ENCODE peak calls at places on chromosomes 7 and 10, in seven cellular contexts. D is tibial artery, V is HFFc6, B is pancreas, J is gastrocnemius medialis, N is GM10248, M is fibroblast of lung. S is an unnamed sample.

GRCh38 chr10:24718031-24718855 is 5.4 kb downstream of the ARHGAP21 start:
- DNase-seq in D (no peak), N (no peak), V (peak), M (peak), B (no peak), J (no peak), S (no peak)

GRCh38 chr10:118754132-118754555 is 626 bp downstream of the CACUL1 start:
- DNase-seq in N (peak), M (peak), B (peak), V (peak), D (peak), J (peak), S (peak)

GRCh38 chr10:128150551-128150950 is 24.3 kb upstream of the MKI67 start:
- DNase-seq in J (no peak), B (no peak), D (no peak), N (no peak), M (no peak), V (no peak), S (no peak)

GRCh38 chr7:36473454-36474282 is 84.0 kb downstream of the ANLN start:
- DNase-seq in J (no peak), V (no peak), B (no peak), N (no peak), D (no peak), M (peak), S (no peak)

GRCh38 chr10:25175527-25176420 is 973 bp downstream of the GPR158 start:
- DNase-seq in M (peak), J (no peak), V (no peak), D (no peak), N (no peak), B (peak), S (no peak)

GRCh38 chr10:29479081-29479917 is 155.5 kb downstream of the SVIL start:
- DNase-seq in J (no peak), V (no peak), B (no peak), M (peak), N (no peak), D (no peak), S (no peak)

GRCh38 chr10:132163278-132163765 is 23.4 kb upstream of the DPYSL4 start:
- DNase-seq in J (no peak), B (peak), V (no peak), M (no peak), D (no peak), N (peak), S (no peak)

GRCh38 chr10:16945566-16945965 is 128.3 kb upstream of the RSU1 start:
- DNase-seq in J (no peak), V (peak), N (no peak), D (no peak), M (no peak), B (no peak), S (no peak)

GRCh38 chr10:34078017-34078416 is 737.1 kb downstream of the PARD3 start:
- DNase-seq in D (no peak), M (no peak), N (no peak), B (no peak), J (no peak), V (no peak), S (no peak)
- TF ChIP-seq CTCF in D (no peak), M (peak), N (no peak), B (no peak), J (no peak), V (peak), S (no peak)

DNA sequence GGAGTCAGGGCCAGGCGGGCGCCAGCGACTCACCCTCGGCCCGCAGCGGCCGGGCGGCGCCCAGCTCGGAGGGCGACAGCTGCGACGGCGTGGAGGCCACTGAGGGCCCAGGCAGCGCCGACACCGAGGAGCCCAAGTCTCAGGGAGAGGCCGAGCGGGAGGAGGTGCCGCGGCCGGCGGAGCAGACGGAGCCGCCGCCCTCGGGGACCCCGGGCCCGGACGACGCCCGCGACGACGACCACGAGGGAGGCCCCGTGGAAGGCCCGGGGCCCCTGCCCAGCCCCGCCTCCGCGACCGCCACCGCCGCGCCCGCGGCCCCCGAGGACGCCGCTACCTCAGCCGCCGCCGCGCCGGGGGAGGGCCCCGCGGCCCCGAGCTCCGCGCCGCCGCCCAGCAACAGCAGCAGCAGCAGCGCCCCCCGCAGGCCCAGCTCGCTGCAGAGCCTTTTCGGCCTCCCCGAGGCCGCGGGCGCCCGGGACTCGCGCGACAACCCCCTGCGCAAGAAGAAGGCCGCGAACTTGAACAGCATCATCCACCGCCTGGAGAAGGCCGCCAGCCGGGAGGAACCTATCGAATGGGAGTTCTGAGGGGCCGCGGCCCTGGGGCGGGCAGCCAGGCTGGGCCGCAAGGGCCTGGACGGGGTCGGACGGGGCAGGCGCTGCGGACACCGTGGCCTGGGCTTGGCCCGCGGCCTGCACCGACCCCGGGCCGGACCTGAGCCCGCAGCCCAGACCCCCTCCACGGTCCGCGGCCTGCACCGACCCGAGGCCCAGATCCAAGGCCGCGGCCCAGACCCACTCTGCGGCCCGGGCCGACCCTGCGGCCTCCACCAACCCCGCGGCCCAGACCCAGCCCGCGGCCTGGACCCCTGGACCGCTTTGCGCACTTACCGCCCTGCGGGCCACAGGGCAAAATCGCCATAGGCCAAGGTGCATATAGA is 37.9 kb upstream of the SH2B2 start:
- DNase-seq in M (no peak), B (peak), V (no peak), N (no peak), J (no peak), D (no peak), S (no peak)
- TF ChIP-seq CTCF in M (no peak), B (no peak), V (no peak), N (no peak), J (no peak), D (no peak), S (no peak)

DNA sequence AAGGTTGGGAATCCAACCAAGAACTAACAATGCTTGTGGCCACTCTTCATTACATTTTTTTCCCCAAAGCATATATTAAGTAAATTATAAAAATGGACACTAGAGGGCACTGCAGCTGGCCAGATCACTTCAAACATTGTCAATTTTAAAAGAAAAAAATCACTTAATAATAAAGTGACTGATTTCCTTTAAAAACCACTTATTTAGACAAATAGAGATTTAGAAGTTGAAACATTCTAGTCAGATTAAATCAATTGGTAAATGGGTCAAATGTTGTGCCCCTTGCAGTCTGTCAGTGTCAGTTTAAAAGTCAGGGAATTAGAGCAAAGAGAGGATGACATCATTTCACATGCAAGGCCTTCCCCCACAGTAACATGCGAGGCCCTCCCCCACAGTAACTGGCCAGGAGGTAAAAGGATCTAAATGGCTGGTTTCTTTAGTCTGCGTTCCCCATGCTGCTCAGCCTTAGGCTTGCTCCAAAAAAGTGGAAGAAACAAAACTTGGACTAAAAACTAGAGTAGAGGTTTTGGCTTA is 177.9 kb downstream of the SKAP2 start:
- DNase-seq in D (peak), B (no peak), M (peak), J (no peak), V (peak), N (no peak), S (no peak)
- TF ChIP-seq CTCF in D (peak), B (peak), M (peak), J (peak), V (peak), N (peak), S (peak)

GRCh38 chr7:148262721-148263229 is 327.8 kb upstream of the C7orf33 start:
- DNase-seq in V (peak), J (peak), B (peak), N (peak), M (peak), D (peak), S (peak)

GRCh38 chr7:148265896-148266295 is 324.7 kb upstream of the C7orf33 start:
- DNase-seq in D (no peak), M (no peak), V (no peak), B (no peak), J (no peak), N (no peak), S (no peak)

GRCh38 chr7:148261523-148261922 is 329.0 kb upstream of the C7orf33 start:
- DNase-seq in M (no peak), N (no peak), J (no peak), B (peak), V (no peak), D (no peak), S (no peak)

GRCh38 chr7:148261996-148262688 is 328.4 kb upstream of the C7orf33 start:
- DNase-seq in M (no peak), J (no peak), B (no peak), V (no peak), N (no peak), D (no peak), S (no peak)

DNA sequence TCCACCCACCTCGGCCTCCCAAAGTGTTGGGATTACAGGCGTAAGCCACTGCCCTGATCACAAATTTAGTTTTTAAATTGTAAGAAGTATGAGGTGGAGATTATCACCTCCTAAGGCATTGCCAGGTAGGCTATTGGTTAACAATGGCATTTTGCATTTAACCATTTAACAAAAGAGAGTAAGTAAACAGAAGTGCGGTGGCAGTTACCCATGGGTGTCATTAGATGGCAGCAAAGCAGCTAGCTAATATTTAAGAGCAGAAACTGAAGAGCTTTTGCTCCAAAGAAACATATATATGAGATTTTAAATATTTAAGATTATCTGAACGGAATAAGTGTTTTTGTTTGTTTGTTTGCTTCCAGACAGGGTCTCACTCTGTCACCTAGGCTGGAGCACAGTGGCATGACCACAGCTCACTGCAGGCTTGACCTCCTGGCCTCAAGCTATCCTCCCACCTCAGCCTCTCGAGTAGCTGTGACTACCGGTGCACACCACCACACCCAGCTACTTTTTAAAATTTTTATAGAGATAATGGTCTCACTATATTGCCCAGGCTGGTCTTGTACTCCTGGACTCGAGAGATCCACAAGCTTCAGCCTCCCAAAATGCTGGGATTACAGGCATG is 325.5 kb upstream of the C7orf33 start:
- DNase-seq in N (peak), B (no peak), V (peak), J (no peak), M (peak), D (no peak), S (no peak)
- TF ChIP-seq CTCF in N (peak), B (peak), V (peak), J (no peak), M (peak), D (peak), S (peak)

GRCh38 chr10:32961892-32962369 is 3.9 kb upstream of the ITGB1 start:
- DNase-seq in D (no peak), M (peak), B (no peak), V (peak), J (no peak), N (no peak), S (no peak)
- TF ChIP-seq CTCF in D (no peak), M (peak), B (no peak), V (peak), J (no peak), N (no peak), S (peak)

DNA sequence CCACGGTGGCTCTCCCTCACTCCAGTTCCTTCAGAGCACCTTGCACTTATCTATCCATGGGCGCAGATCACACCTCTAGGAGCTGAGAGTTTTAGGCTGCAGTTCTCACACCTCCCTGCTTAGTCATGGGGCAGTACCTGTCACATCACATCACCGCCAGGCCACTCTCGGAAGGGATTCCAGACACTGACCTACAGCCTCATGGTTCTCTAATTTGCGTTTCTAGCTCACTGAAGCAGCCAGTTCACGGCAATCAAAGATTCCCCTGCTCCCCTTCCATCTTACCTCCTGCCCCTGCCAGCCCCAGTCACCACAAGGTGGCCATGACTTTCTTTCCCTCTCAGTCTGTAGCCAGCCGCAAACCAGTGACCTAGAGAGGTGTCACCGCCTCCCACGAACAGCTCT is 34.2 kb downstream of the ADRB1 start:
- DNase-seq in M (no peak), J (no peak), N (no peak), D (no peak), V (no peak), B (no peak), S (peak)
- TF ChIP-seq CTCF in M (no peak), J (no peak), N (no peak), D (no peak), V (peak), B (no peak), S (no peak)

GRCh38 chr10:122558452-122558851 is 2.1 kb upstream of the DMBT1 start:
- DNase-seq in J (no peak), M (no peak), B (no peak), V (no peak), D (no peak), N (no peak), S (no peak)

GRCh38 chr10:122559228-122559627 is 1.3 kb upstream of the DMBT1 start:
- DNase-seq in D (no peak), J (no peak), B (no peak), V (no peak), N (no peak), M (peak), S (no peak)

GRCh38 chr10:122555431-122555830 is 5.1 kb upstream of the DMBT1 start:
- DNase-seq in N (no peak), D (no peak), V (no peak), B (no peak), M (no peak), J (no peak), S (no peak)

GRCh38 chr10:122560279-122560804 is at the start of gene DMBT1:
- DNase-seq in J (no peak), N (no peak), D (no peak), B (no peak), V (no peak), M (no peak), S (no peak)

DNA sequence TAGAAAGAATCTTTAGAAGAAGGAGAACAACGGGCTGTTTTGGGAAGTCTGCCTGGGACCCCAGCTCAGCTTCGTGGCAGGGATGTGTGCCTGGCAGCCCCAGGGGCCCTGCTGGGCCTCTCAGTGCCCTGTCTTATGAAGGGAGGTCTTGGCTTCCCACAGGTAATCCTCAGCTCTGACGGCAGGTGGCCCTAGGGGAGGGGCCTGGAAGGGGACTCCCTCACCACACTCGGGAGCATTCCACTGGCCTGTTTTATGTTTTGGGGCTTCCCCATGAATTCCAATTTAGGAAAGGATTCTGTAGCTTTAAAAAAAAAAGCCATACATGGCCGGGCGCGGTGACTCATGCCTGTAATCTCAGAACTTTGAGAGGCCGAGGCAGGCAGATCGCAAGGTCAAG is 3.0 kb upstream of the DMBT1 start:
- DNase-seq in B (no peak), J (no peak), D (no peak), N (no peak), V (no peak), M (no peak), S (no peak)
- TF ChIP-seq CTCF in B (no peak), J (no peak), D (no peak), N (no peak), V (no peak), M (no peak), S (no peak)

GRCh38 chr10:95359466-95359865 is 68.7 kb upstream of the PDLIM1 start:
- DNase-seq in J (no peak), D (no peak), M (peak), V (no peak), B (no peak), N (no peak), S (no peak)

GRCh38 chr10:95360122-95360715 is 69.4 kb upstream of the PDLIM1 start:
- DNase-seq in J (no peak), D (no peak), B (no peak), V (peak), N (no peak), M (peak), S (no peak)

GRCh38 chr10:95364342-95364741 is 73.5 kb upstream of the PDLIM1 start:
- DNase-seq in M (no peak), J (no peak), D (no peak), V (no peak), N (no peak), B (no peak), S (no peak)

DNA sequence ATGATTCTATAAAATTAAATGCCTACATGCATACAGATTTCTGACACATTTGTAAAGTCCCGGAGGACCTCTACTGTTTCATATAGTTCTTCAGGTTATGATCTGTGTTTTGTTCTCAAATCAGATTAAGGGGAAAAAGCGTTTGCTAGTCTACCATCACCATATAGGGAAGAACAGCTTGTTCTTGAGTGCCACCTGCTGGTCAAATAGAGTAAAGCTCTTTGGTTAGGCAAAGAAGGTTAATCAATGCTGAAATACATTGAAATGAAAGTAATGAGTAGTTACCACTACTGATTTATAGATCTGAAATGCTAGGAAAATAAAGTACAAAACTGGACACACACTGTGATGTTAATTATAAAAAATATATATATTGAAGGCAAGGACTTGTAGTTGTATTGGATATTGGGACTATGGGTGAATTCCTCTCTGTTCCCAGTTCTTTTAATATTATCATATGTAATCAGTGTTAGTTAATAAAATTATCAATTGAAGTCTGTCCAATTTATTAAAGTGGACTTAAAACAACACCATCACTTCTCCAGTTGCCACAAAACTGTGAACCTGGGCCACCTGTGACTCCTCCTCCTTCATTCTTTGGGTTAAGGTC is 72.6 kb upstream of the PDLIM1 start:
- DNase-seq in N (peak), D (no peak), M (peak), J (no peak), B (no peak), V (peak), S (no peak)
- TF ChIP-seq CTCF in N (peak), D (peak), M (peak), J (peak), B (peak), V (peak), S (peak)

DNA sequence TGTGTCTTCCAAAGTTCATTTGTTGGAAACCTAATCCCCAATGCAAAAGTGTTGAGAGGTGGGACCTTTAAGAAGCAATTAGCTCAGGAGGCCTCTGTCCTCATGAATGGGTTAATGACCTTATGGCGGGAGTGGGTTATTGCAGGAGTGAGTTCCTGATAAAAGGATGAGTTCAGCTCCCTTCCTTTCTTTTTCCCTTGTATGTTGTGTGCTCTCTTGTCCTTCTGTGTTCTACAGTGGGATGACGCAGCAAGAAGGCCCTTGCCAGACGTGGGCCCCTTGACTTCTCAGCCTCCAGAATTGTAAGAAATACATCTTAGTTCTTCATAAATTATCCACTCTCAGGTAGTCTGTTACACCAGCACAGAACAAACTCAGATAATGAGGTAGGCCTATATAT is 206.0 kb downstream of the DNAJC1 start:
- DNase-seq in V (no peak), J (no peak), M (no peak), B (no peak), D (no peak), N (no peak), S (no peak)
- TF ChIP-seq CTCF in V (no peak), J (no peak), M (no peak), B (no peak), D (no peak), N (no peak), S (no peak)

S was measured in type B pancreatic cell.